ENCODE peak calls at places on chromosomes 5 and 9, in six cellular contexts. K is GM12865, L is Panc1, M is thoracic aorta, Y is psoas muscle, P is OCI-LY7. R is an unnamed sample.

GRCh38 chr9:129547063-129547462 is 73.8 kb downstream of the C9orf50 start:
- DNase-seq in K (no peak), L (no peak), M (no peak), Y (no peak), P (no peak), R (no peak)

GRCh38 chr5:16805478-16805877 is 130.6 kb downstream of the MYO10 start:
- DNase-seq in K (no peak), L (no peak), M (no peak), Y (no peak), P (no peak), R (no peak)

GRCh38 chr9:128174062-128174461 is 14.0 kb downstream of the BBLN start:
- DNase-seq in K (no peak), L (no peak), M (no peak), Y (no peak), P (no peak), R (no peak)

GRCh38 chr9:131755541-131756198 is 15.8 kb upstream of the RAPGEF1 start:
- DNase-seq in K (peak), L (peak), M (no peak), Y (peak), P (peak), R (peak)

GRCh38 chr5:11234501-11234911 is 473.5 kb upstream of the DAP start:
- DNase-seq in K (no peak), L (no peak), M (no peak), Y (no peak), P (no peak), R (no peak)

GRCh38 chr5:153640293-153640692 is 149.8 kb downstream of the GRIA1 start:
- DNase-seq in K (no peak), L (no peak), M (no peak), Y (no peak), P (no peak), R (no peak)

GRCh38 chr9:72294952-72295351 is 70.1 kb downstream of the ZFAND5 start:
- DNase-seq in K (no peak), L (no peak), M (no peak), Y (no peak), P (no peak), R (peak)

GRCh38 chr9:110252509-110253139 is 3.7 kb downstream of the TXN start:
- DNase-seq in K (no peak), L (no peak), M (no peak), Y (no peak), P (no peak), R (no peak)

GRCh38 chr9:133135193-133135745 is 14.2 kb upstream of the RALGDS start:
- DNase-seq in K (no peak), L (peak), M (peak), Y (peak), P (no peak), R (peak)

GRCh38 chr5:103444333-103445038 is 118.1 kb downstream of the NUDT12 start:
- DNase-seq in K (peak), L (no peak), M (no peak), Y (no peak), P (no peak), R (no peak)

GRCh38 chr9:126502417-126503332 is 111.1 kb upstream of the LMX1B start:
- DNase-seq in K (no peak), L (no peak), M (no peak), Y (no peak), P (no peak), R (no peak)
- H3K4me3 ChIP-seq in K (no peak), L (no peak), M (no peak), Y (no peak), P (no peak), R (no peak)

GRCh38 chr9:112168197-112168596 is 6.9 kb downstream of the SUSD1 start:
- DNase-seq in K (no peak), L (no peak), M (no peak), Y (no peak), P (no peak), R (no peak)
- TF ChIP-seq CTCF in K (no peak), L (no peak), M (no peak), Y (no peak), P (no peak), R (no peak)

GRCh38 chr9:124660341-124660801 is 110.7 kb downstream of the NR6A1 start:
- DNase-seq in K (peak), L (no peak), M (no peak), Y (no peak), P (peak), R (peak)

GRCh38 chr9:124661184-124661755 is 109.8 kb downstream of the NR6A1 start:
- DNase-seq in K (no peak), L (no peak), M (no peak), Y (no peak), P (no peak), R (no peak)

GRCh38 chr9:124664143-124664542 is 107.0 kb downstream of the NR6A1 start:
- DNase-seq in K (no peak), L (no peak), M (no peak), Y (no peak), P (no peak), R (peak)

GRCh38 chr9:124663046-124663961 is 107.8 kb downstream of the NR6A1 start:
- DNase-seq in K (no peak), L (no peak), M (no peak), Y (no peak), P (no peak), R (no peak)

GRCh38 chr9:124662561-124662960 is 108.5 kb downstream of the NR6A1 start:
- DNase-seq in K (no peak), L (no peak), M (no peak), Y (no peak), P (no peak), R (no peak)
- H3K4me3 ChIP-seq in K (no peak), L (no peak), M (no peak), Y (no peak), P (no peak), R (no peak)

DNA sequence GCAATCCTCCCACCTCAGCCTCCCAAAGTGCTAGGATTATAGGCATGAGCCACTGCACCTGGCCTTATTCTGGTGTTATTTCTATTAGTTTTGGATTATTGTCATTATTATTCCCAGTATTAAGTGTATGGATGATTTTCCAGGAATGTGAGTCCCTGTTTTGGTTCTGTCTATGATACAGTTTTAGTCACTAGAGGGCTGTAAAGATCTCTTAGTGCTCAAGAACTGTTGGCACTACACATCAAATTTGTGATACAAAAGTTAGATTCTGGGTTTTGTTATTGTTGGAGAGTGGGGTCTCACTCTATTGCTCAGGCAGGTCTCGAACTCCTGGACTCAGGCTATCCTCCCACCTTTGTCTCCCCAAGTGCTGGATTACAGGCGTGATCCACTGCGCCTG is 12.1 kb downstream of the CCL28 start:
- DNase-seq in K (no peak), L (no peak), M (no peak), Y (no peak), P (no peak), R (peak)
- TF ChIP-seq CTCF in K (no peak), L (peak), M (no peak), Y (no peak), P (peak), R (peak)

DNA sequence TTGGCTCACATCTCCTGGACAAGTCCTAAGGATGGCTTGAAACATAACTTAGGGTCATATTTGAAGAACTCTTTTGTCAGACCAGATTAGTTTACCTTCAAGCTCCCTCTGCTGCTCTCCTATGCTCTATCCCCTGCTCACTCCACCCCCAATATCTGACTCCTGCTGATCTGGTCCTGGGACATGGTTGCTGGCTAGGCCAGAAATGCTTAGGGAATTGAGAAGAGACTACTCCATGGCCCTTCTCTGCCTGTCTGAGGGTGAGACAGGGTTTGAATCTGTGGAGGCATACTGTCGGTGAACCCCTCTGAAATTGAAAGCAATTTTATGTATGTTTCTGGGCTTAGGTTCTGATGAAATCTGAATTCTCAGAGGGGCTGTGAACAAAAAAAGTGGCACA is 3.3 kb downstream of the OTULIN start:
- DNase-seq in K (no peak), L (no peak), M (no peak), Y (no peak), P (no peak), R (no peak)
- H3K4me3 ChIP-seq in K (peak), L (no peak), M (peak), Y (no peak), P (peak), R (no peak)

DNA sequence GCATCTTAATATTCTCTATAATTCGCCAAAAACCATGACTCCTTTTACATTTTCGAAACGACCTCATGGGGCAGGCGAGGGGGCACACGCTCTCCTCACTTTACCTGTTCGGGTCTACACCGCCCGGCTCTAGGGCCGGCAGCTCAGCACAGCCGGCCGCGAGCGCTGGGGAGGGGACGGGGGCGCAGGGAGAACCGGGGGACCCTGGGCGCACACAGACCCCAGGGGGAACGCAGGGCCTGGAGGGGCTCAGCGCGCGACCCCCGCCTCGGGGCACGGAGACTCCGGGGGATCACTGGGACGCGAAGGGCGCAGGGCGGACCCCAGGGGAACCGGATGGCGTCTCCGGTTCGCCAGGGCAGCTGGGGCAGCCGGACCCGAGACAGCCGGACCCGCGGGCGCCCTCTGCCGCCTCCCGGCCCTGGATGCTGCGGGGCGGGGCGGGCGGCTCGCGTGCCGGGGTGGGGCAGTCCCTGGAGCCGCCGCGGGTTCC is at the start of gene AHRR:
- DNase-seq in K (peak), L (no peak), M (no peak), Y (peak), P (no peak), R (peak)
- TF ChIP-seq CTCF in K (peak), L (peak), M (peak), Y (peak), P (no peak), R (peak)

GRCh38 chr9:83062653-83063527 is at the start of gene RASEF:
- DNase-seq in K (no peak), L (no peak), M (no peak), Y (peak), P (no peak), R (no peak)
- H3K4me3 ChIP-seq in K (no peak), L (peak), M (peak), Y (peak), P (no peak), R (peak)

DNA sequence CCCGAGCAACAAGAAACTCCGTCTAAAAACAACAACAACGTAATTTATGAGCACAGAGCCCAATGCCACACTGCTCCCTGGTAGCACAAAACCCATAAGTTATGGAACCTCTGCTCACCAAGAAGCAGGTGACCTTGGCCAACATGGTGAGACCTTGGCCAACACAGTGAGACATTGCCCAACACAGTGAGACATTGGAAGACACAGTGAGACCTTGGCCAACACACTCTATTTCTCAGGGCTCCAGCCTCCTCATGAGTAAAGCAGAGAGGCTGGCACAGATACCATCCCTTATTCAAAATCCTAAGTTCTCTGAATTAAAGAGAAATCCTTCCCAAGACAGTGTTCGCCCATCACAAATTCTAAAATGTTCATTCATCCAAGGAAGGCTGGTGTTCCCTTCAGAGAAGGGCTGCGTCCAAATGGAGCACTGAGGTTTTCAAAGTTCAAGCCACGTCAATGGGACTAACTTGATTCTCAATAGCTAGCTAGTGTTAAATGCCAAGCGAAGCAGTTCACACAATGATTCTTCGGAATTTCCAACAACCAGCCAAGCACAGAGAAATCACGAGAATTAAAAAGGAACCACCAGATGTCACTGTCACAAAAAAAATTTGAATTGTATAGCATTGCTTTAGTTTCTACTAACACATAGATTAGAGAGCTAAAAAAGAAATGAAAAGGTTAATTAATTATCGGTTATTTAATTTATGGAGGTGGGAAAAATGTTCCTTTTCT is 29.4 kb downstream of the TTC39B start:
- DNase-seq in K (peak), L (no peak), M (no peak), Y (no peak), P (peak), R (peak)
- TF ChIP-seq CTCF in K (peak), L (peak), M (peak), Y (peak), P (peak), R (peak)

GRCh38 chr9:68847765-68848164 is 142.7 kb downstream of the PIP5K1B start:
- DNase-seq in K (peak), L (no peak), M (no peak), Y (no peak), P (no peak), R (no peak)

GRCh38 chr9:68843239-68843638 is 138.2 kb downstream of the PIP5K1B start:
- DNase-seq in K (no peak), L (no peak), M (no peak), Y (no peak), P (no peak), R (no peak)

GRCh38 chr9:68844196-68844595 is 139.2 kb downstream of the PIP5K1B start:
- DNase-seq in K (no peak), L (no peak), M (no peak), Y (no peak), P (no peak), R (no peak)

GRCh38 chr9:68842568-68842967 is 137.5 kb downstream of the PIP5K1B start:
- DNase-seq in K (no peak), L (no peak), M (no peak), Y (no peak), P (no peak), R (no peak)

DNA sequence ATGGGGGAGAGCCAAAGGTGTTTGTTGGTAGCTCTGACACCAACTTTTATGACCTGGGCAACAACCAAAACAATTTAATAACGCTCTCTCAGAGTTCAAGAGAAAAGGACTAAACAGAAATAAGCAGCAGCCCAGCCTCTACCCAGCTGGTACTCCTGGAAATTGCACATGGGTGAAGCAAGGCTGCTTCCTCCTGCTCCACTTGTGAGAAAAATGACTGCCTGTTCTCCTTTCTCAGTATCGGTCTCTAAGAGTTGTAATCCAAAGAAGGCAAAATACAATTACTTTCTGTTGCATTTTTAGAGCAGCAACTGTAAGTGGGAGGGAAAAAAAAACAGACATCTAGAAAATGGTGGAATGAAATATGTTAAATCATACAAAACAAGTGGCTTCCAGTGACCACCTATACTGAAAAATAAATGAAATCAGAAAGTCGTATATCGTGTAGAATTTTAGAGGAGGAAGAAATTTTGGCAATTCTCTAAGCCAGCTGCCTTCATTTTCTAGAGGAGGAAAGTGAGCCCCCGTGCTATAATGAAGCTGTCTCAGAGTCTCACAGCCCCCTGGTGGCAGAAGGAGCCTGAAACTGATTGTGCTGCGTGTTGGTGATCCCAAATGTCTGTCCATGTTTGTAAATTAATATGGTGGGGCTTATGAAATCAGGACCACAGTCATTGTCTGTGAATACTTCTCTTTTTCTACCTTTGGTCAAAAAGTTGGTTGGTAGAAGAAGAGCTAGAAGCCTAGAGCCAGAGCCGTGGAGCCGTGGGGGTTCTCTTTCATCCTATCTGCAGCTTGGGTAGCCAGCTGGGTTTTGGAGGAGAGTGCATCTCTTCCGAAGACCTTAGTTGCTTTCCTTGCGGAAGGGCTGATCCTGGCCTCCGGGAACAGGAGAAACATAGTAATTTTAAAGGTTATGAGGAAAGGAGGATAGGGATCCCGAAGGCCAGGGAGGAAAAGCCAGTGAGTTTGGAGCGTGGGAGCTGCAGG is 139.9 kb downstream of the PIP5K1B start:
- DNase-seq in K (peak), L (peak), M (peak), Y (no peak), P (peak), R (peak)
- H3K4me3 ChIP-seq in K (peak), L (no peak), M (no peak), Y (no peak), P (no peak), R (no peak)